ENCODE peak calls at places on chromosomes 4 and X, in eight cellular contexts. X is transverse colon; C is brain microvascular endothelial cell; V is CD4-positive, CD25-positive, alpha-beta regulatory T cell; O is esophagus squamous epithelium; N is H7; Z is mesendoderm; Q is pancreas. B is an unnamed sample.

GRCh38 chrX:49879656-49880277 is 483 bp downstream of the USP27X start:
- DNase-seq in X (no peak), C (no peak), V (no peak), O (no peak), N (peak; percentile 66), Z (peak; percentile 2), Q (no peak), B (no peak)

GRCh38 chrX:13092455-13092941 is 48.1 kb upstream of the FAM9C start:
- DNase-seq in X (peak; percentile 75), C (no peak), V (peak; percentile 68), O (peak; percentile 9), N (no peak), Z (no peak), Q (no peak), B (no peak)

GRCh38 chrX:12802741-12803140 is 11.5 kb downstream of the PRPS2 start:
- DNase-seq in X (no peak), C (no peak), V (no peak), O (no peak), N (no peak), Z (no peak), Q (no peak), B (no peak)

GRCh38 chr4:62548108-62548524 is 1348.0 kb downstream of the ADGRL3 start:
- DNase-seq in X (no peak), C (no peak), V (no peak), O (no peak), N (no peak), Z (peak; percentile 86), Q (no peak), B (no peak)

GRCh38 chr4:63717384-63717783 is 691.9 kb downstream of the TECRL start:
- DNase-seq in X (no peak), C (no peak), V (no peak), O (no peak), N (peak; percentile 4), Z (peak; percentile 67), Q (no peak), B (no peak)

GRCh38 chrX:71095555-71095970 is at the start of gene FOXO4:
- DNase-seq in X (peak; percentile 93), C (peak; percentile 83), V (peak; percentile 86), O (peak; percentile 17), N (no peak), Z (peak; percentile 94), Q (peak; percentile 86), B (peak; percentile 84)

GRCh38 chrX:149060921-149061320 is 444.2 kb downstream of the IDS start:
- DNase-seq in X (no peak), C (peak; percentile 29), V (no peak), O (no peak), N (no peak), Z (no peak), Q (no peak), B (peak; percentile 36)

GRCh38 chrX:49816435-49816834 is 12.7 kb upstream of the PAGE4 start:
- DNase-seq in X (no peak), C (no peak), V (no peak), O (no peak), N (no peak), Z (no peak), Q (no peak), B (no peak)

GRCh38 chrX:40108084-40108958 is 10.6 kb upstream of the BCOR start:
- DNase-seq in X (peak; percentile 62), C (no peak), V (no peak), O (no peak), N (peak; percentile 86), Z (peak; percentile 73), Q (peak; percentile 75), B (peak; percentile 86)

GRCh38 chr4:184146951-184147350 is 70.7 kb downstream of the ENPP6 start:
- DNase-seq in X (no peak), C (no peak), V (no peak), O (no peak), N (no peak), Z (no peak), Q (no peak), B (no peak)

GRCh38 chr4:117965608-117966007 is 68.7 kb upstream of the NDST3 start:
- DNase-seq in X (no peak), C (no peak), V (no peak), O (no peak), N (no peak), Z (no peak), Q (no peak), B (peak; percentile 1)

GRCh38 chr4:182863501-182863900 is 53.7 kb downstream of the DCTD start:
- DNase-seq in X (no peak), C (no peak), V (no peak), O (no peak), N (peak; percentile 45), Z (no peak), Q (peak; percentile 15), B (no peak)

GRCh38 chr4:177285953-177286352 is 23.7 kb upstream of the NEIL3 start:
- DNase-seq in X (no peak), C (no peak), V (no peak), O (no peak), N (no peak), Z (no peak), Q (no peak), B (no peak)

GRCh38 chr4:173516621-173517612 is 13.1 kb downstream of the HAND2 start:
- DNase-seq in X (no peak), C (no peak), V (no peak), O (no peak), N (peak; percentile 92), Z (peak; percentile 51), Q (no peak), B (no peak)
- H3K27me3 ChIP-seq in X (peaks cover 100% of the 10 kb centered on the region), C (peaks cover 94% of the 10 kb centered on the region), V (peaks cover 60% of the 10 kb centered on the region), O (peaks cover 22% of the 10 kb centered on the region), N (peaks cover 100% of the 10 kb centered on the region), Z (peaks cover 94% of the 10 kb centered on the region), Q (peaks cover 25% of the 10 kb centered on the region), B (no peaks in the 10 kb centered on the region)

GRCh38 chrX:123481908-123482873 is 250.7 kb downstream of the THOC2 start:
- DNase-seq in X (no peak), C (no peak), V (no peak), O (no peak), N (peak; percentile 11), Z (peak; percentile 16), Q (no peak), B (no peak)
- H3K4me3 ChIP-seq in X (no peak overlapping the region), C (no peak overlapping the region), V (no peak overlapping the region), O (no peak overlapping the region), N (no peak overlapping the region), Z (no peak overlapping the region), Q (no peak overlapping the region), B (no peak overlapping the region)

GRCh38 chr4:52848255-52848654 is 13.9 kb upstream of the RASL11B start:
- DNase-seq in X (no peak), C (no peak), V (no peak), O (no peak), N (no peak), Z (no peak), Q (no peak), B (no peak)
- H3K27me3 ChIP-seq in X (no peaks in the 10 kb centered on the region), C (no peaks in the 10 kb centered on the region), V (no peaks in the 10 kb centered on the region), O (no peaks in the 10 kb centered on the region), N (no peaks in the 10 kb centered on the region), Z (no peaks in the 10 kb centered on the region), Q (no peaks in the 10 kb centered on the region), B (no peaks in the 10 kb centered on the region)

GRCh38 chr4:37662306-37662705 is 23.9 kb downstream of the RELL1 start:
- DNase-seq in X (no peak), C (no peak), V (no peak), O (no peak), N (no peak), Z (no peak), Q (no peak), B (no peak)

GRCh38 chr4:37661643-37662221 is 24.4 kb downstream of the RELL1 start:
- DNase-seq in X (no peak), C (peak; percentile 23), V (no peak), O (no peak), N (no peak), Z (no peak), Q (no peak), B (peak; percentile 15)

GRCh38 chr4:37664696-37665095 is 21.5 kb downstream of the RELL1 start:
- DNase-seq in X (no peak), C (peak; percentile 14), V (no peak), O (no peak), N (peak; percentile 55), Z (peak; percentile 82), Q (no peak), B (no peak)

GRCh38 chr4:37662861-37663390 is 23.2 kb downstream of the RELL1 start:
- DNase-seq in X (no peak), C (peak; percentile 26), V (no peak), O (no peak), N (no peak), Z (no peak), Q (no peak), B (no peak)

DNA sequence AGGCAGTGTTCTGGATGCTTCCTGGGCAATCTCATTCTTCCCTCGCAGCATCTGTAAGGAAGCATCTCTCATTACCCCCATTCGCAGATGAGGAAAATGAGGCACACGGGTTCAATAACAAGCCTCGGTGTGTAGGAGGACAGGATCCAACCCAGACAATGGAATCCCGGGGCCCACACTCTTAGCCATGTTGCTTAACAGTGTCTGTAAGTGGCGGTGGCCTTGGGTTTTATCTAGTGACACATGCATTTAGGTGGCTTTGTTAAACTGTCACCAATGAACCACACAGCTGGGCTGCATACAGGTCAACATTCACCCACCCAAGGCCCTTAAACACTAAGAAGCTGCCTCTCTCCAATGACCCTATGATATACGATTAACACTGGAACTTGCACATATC is 22.6 kb downstream of the RELL1 start:
- DNase-seq in X (no peak), C (no peak), V (no peak), O (no peak), N (no peak), Z (no peak), Q (no peak), B (no peak)
- H3K4me3 ChIP-seq in X (no peak overlapping the region), C (no peak overlapping the region), V (no peak overlapping the region), O (no peak overlapping the region), N (no peak overlapping the region), Z (no peak overlapping the region), Q (no peak overlapping the region), B (no peak overlapping the region)

DNA sequence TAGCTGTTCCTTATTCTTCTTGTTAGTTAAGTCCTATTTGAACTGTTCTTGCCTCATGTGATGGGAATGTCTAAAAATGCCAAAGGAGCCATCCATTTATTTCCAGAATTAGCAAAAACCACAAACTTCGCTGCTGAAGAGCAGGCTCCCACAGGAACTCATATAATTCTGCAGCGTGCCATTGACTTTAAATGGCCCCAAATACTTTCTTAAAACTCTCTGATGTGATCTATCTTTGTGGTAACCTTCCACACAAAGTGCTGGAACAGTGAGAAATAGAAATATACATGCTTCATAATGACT is 392.5 kb upstream of the ZFP42 start:
- DNase-seq in X (no peak), C (peak; percentile 64), V (no peak), O (no peak), N (no peak), Z (no peak), Q (no peak), B (no peak)
- H3K27me3 ChIP-seq in X (no peaks in the 10 kb centered on the region), C (no peaks in the 10 kb centered on the region), V (no peaks in the 10 kb centered on the region), O (no peaks in the 10 kb centered on the region), N (no peaks in the 10 kb centered on the region), Z (no peaks in the 10 kb centered on the region), Q (peaks cover 4% of the 10 kb centered on the region), B (no peaks in the 10 kb centered on the region)

GRCh38 chr4:10096976-10097330 is 19.6 kb downstream of the WDR1 start:
- DNase-seq in X (no peak), C (no peak), V (no peak), O (no peak), N (no peak), Z (no peak), Q (no peak), B (peak; percentile 31)
- H3K4me3 ChIP-seq in X (no peak overlapping the region), C (no peak overlapping the region), V (no peak overlapping the region), O (no peak overlapping the region), N (no peak overlapping the region), Z (no peak overlapping the region), Q (no peak overlapping the region), B (no peak overlapping the region)